ENCODE peak calls at places on chromosomes 1 and 21, in four cellular contexts. P is heart left ventricle, X is prostate gland, M is lower leg skin. N is an unnamed sample.

GRCh38 chr1:207030522-207031009 is 2.0 kb downstream of the C1orf116 start:
- DNase-seq in P (no peak), X (no peak), M (no peak), N (no peak)

GRCh38 chr1:87449348-87449963 is 120.8 kb downstream of the LMO4 start:
- DNase-seq in P (peak), X (peak), M (no peak), N (no peak)

GRCh38 chr1:187067160-187067559 is 238.4 kb downstream of the PLA2G4A start:
- DNase-seq in P (peak), X (no peak), M (no peak), N (no peak)

GRCh38 chr21:18951291-18952038 is 547.9 kb upstream of the TMPRSS15 start:
- DNase-seq in P (no peak), X (no peak), M (no peak), N (no peak)

GRCh38 chr1:29639156-29639736 is 402.9 kb downstream of the PTPRU start:
- DNase-seq in P (no peak), X (no peak), M (no peak), N (no peak)

GRCh38 chr1:166080277-166080964 is 86.4 kb downstream of the FAM78B start:
- DNase-seq in P (no peak), X (no peak), M (no peak), N (no peak)

GRCh38 chr1:181033128-181033798 is 520 bp upstream of the MR1 start:
- DNase-seq in P (peak), X (peak), M (peak), N (no peak)

GRCh38 chr21:26659181-26659580 is 86.1 kb upstream of the CYYR1 start:
- DNase-seq in P (no peak), X (no peak), M (no peak), N (no peak)

GRCh38 chr1:107993920-107994319 is 28.9 kb upstream of the VAV3 start:
- DNase-seq in P (no peak), X (no peak), M (no peak), N (no peak)

GRCh38 chr1:29425656-29426055 is 189.3 kb downstream of the PTPRU start:
- DNase-seq in P (no peak), X (no peak), M (peak), N (no peak)

GRCh38 chr1:172909606-172910326 is 141.0 kb downstream of the TNFSF18 start:
- DNase-seq in P (no peak), X (no peak), M (no peak), N (no peak)

GRCh38 chr1:164092603-164093353 is 466.2 kb upstream of the PBX1 start:
- DNase-seq in P (no peak), X (no peak), M (no peak), N (no peak)

GRCh38 chr1:50368179-50369007 is 54.9 kb downstream of the DMRTA2 start:
- DNase-seq in P (no peak), X (peak), M (no peak), N (peak)

GRCh38 chr1:115666702-115667101 is 24.9 kb downstream of the VANGL1 start:
- DNase-seq in P (peak), X (peak), M (no peak), N (no peak)

GRCh38 chr1:202194328-202194648 is 689 bp downstream of the LGR6 start:
- DNase-seq in P (no peak), X (no peak), M (no peak), N (no peak)

GRCh38 chr1:42006093-42006492 is 87.4 kb upstream of the HIVEP3 start:
- DNase-seq in P (no peak), X (no peak), M (no peak), N (no peak)

GRCh38 chr1:48207536-48208075 is 14.9 kb upstream of the SLC5A9 start:
- DNase-seq in P (no peak), X (no peak), M (peak), N (no peak)

GRCh38 chr1:57307382-57307781 is 116.5 kb downstream of the DAB1 start:
- DNase-seq in P (peak), X (no peak), M (no peak), N (no peak)

GRCh38 chr1:178501705-178502329 is 5.1 kb upstream of the CLEC20A start:
- DNase-seq in P (peak), X (peak), M (peak), N (peak)

GRCh38 chr1:231124746-231125145 is 37.1 kb upstream of the TRIM67 start:
- DNase-seq in P (no peak), X (no peak), M (no peak), N (no peak)

GRCh38 chr1:43373034-43373940 is 5.5 kb upstream of the ELOVL1 start:
- DNase-seq in P (no peak), X (no peak), M (no peak), N (no peak)

GRCh38 chr1:233549917-233550316 is 64.0 kb upstream of the KCNK1 start:
- DNase-seq in P (no peak), X (no peak), M (no peak), N (no peak)

GRCh38 chr1:21924503-21925005 is 12.6 kb downstream of the HSPG2 start:
- DNase-seq in P (peak), X (no peak), M (no peak), N (no peak)

GRCh38 chr1:38031513-38031866 is 15.1 kb downstream of the POU3F1 start:
- DNase-seq in P (no peak), X (no peak), M (no peak), N (no peak)

GRCh38 chr1:35715568-35716002 is 3.1 kb downstream of the C1orf216 start:
- DNase-seq in P (peak), X (peak), M (peak), N (peak)

GRCh38 chr1:18599704-18600103 is 30.9 kb upstream of the PAX7 start:
- DNase-seq in P (no peak), X (no peak), M (no peak), N (no peak)

GRCh38 chr1:46996659-46997281 is 26.7 kb upstream of the CYP4X1 start:
- DNase-seq in P (no peak), X (no peak), M (no peak), N (no peak)

GRCh38 chr1:210800756-210801155 is 333.2 kb downstream of the KCNH1 start:
- DNase-seq in P (no peak), X (no peak), M (no peak), N (no peak)

GRCh38 chr1:1264868-1265272 is 8.8 kb downstream of the UBE2J2 start:
- DNase-seq in P (no peak), X (no peak), M (no peak), N (no peak)

GRCh38 chr1:30919025-30919881 is 10.7 kb upstream of the SDC3 start:
- DNase-seq in P (no peak), X (no peak), M (peak), N (no peak)

GRCh38 chr1:68202239-68202832 is 30.0 kb downstream of the WLS start:
- DNase-seq in P (no peak), X (no peak), M (no peak), N (no peak)

GRCh38 chr1:54681396-54681795 is 34.3 kb upstream of the TTC4 start:
- DNase-seq in P (no peak), X (no peak), M (no peak), N (no peak)

GRCh38 chr21:32800056-32800455 is 28.5 kb upstream of the PAXBP1 start:
- DNase-seq in P (no peak), X (no peak), M (no peak), N (no peak)

GRCh38 chr1:23393706-23394105 is 24.1 kb upstream of the ZNF436 start:
- DNase-seq in P (peak), X (no peak), M (no peak), N (peak)

GRCh38 chr1:31880957-31881697 is 57.0 kb downstream of the PTP4A2 start:
- DNase-seq in P (no peak), X (no peak), M (no peak), N (no peak)

GRCh38 chr1:203607169-203607873 is 19.3 kb upstream of the ATP2B4 start:
- DNase-seq in P (no peak), X (no peak), M (no peak), N (peak)

DNA sequence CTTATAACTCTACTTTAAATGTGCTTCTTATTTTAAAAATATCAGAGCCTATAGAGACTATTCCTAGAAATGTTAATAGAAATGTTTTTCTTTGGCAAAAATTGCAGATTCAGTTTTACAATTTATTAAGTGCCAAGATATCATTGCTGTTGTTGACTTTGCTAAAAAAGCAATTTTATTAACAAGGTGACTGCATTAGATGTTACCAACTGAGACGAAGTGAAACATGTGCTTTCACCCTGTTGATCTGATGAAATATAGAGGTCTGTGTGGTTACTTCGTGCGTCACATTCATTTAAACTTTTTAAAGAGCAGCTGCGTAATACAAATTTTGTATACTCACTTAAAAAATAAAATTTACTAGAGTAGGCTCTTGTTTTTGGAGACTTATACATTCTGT is 465.7 kb downstream of the USP25 start:
- DNase-seq in P (no peak), X (no peak), M (no peak), N (no peak)
- TF ChIP-seq POLR2A in P (no peak), X (no peak), M (no peak), N (no peak)

GRCh38 chr1:25545767-25546166 is 2.4 kb downstream of the LDLRAP1 start:
- DNase-seq in P (no peak), X (no peak), M (no peak), N (no peak)

GRCh38 chr1:25546193-25546592 is 2.8 kb downstream of the LDLRAP1 start:
- DNase-seq in P (no peak), X (no peak), M (no peak), N (no peak)

GRCh38 chr1:25544243-25544764 is 898 bp downstream of the LDLRAP1 start:
- DNase-seq in P (no peak), X (peak), M (peak), N (no peak)

GRCh38 chr1:25543425-25544242 is at the start of gene LDLRAP1:
- DNase-seq in P (peak), X (peak), M (peak), N (peak)

DNA sequence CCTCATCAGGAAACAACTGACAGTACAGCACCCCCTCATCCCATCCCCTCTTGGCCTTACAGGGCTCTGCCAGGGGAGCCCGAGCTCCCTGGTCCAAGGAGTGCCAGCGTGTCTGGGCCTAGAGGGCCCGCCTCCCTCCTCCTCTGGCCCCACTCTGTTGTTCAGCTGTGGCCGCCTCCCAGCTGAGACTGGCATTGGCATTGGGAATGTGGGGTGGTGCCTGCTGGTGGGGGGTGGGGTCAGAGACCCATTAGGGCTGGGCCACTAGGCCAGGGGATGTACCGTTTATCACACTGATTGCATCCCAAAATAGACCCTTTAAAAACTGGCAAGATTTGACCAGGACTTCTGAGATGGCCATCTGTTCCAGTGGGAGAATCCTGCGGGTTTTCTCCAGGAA is 1.4 kb downstream of the LDLRAP1 start:
- DNase-seq in P (peak), X (peak), M (peak), N (no peak)
- TF ChIP-seq POLR2A in P (no peak), X (no peak), M (no peak), N (no peak)

GRCh38 chr1:5916572-5917280 is 75.5 kb downstream of the NPHP4 start:
- DNase-seq in P (no peak), X (no peak), M (no peak), N (no peak)

GRCh38 chr1:5914676-5915285 is 77.4 kb downstream of the NPHP4 start:
- DNase-seq in P (no peak), X (no peak), M (peak), N (no peak)

GRCh38 chr1:5917591-5918274 is 74.5 kb downstream of the NPHP4 start:
- DNase-seq in P (no peak), X (no peak), M (no peak), N (no peak)

GRCh38 chr1:5917281-5917590 is 75.0 kb downstream of the NPHP4 start:
- DNase-seq in P (no peak), X (no peak), M (no peak), N (no peak)

DNA sequence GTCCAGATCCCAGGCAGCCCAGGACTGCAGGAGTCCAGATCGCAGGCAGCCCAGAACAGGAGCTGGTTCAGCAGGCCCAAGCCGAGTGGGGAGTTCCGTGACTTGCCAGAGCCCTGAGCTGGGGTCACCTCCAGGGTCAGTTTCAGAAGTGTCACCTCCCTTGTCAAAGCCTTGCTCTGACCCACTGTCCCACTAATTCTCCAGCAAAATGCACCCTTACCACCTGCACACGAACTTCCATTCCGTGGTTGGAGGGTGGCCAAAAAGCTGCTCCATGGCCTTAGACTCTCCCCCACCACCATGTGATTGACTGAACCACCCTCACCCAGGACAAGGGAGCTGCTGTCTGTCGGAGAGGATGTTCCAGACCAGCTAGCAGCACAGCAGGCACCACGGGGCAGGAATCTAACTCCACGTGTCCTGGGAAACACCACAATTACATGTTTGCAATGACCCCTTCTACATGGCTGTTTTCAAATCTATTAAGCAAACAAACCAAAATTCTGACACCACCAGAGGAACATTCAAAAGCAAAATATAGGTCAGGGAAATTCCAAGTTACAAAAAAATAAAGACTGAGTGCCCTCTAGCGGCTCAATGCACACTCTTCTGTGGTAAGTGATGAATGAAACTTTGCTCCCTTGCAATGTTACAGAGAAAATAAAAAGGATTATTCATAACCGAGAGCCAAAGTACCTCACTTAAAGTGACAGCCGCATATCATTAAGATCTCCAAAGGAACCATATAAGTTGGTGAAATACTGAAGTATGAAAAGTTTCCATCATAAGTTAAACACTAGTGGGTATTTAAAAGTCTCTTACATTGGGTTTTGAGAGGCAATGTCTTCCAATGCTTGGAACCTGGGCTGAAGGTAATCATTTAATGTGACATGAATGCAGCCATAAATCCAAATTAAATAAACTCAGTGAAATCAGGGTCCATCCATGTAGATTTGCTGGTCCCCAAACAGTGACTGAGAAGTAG is 76.3 kb downstream of the NPHP4 start:
- DNase-seq in P (no peak), X (no peak), M (no peak), N (peak)
- TF ChIP-seq POLR2A in P (no peak), X (no peak), M (no peak), N (no peak)

DNA sequence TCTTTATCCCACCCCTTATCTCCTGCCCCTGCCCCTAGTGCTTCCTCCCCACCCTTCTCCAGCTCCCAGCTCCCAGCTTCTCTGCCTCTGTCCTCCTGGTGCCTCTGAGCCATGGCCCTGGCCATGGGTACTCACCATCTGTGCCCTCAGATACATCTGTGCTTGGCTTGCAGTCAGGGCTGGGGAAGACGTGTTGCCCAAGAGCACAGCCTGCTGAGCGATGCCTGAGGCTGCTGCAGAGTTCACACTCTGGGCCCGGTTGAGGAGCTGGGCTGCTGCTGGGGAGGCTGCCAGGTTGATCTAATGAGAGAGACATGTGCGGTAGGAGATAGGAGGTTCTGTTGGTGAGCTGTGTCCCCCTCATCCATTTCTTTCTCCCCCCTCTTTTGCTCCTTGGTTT is 49.4 kb upstream of the A3GALT2 start:
- DNase-seq in P (peak), X (no peak), M (no peak), N (no peak)
- TF ChIP-seq POLR2A in P (no peak), X (no peak), M (no peak), N (no peak)

GRCh38 chr1:220272841-220273090 is 513 bp upstream of the RAB3GAP2 start:
- DNase-seq in P (no peak), X (no peak), M (no peak), N (no peak)

GRCh38 chr1:220275430-220275829 is 3.2 kb upstream of the RAB3GAP2 start:
- DNase-seq in P (no peak), X (no peak), M (no peak), N (no peak)

GRCh38 chr1:220274122-220274855 is 2.0 kb upstream of the RAB3GAP2 start:
- DNase-seq in P (no peak), X (no peak), M (no peak), N (no peak)

GRCh38 chr1:220271706-220272046 is 577 bp downstream of the RAB3GAP2 start:
- DNase-seq in P (no peak), X (no peak), M (no peak), N (no peak)

DNA sequence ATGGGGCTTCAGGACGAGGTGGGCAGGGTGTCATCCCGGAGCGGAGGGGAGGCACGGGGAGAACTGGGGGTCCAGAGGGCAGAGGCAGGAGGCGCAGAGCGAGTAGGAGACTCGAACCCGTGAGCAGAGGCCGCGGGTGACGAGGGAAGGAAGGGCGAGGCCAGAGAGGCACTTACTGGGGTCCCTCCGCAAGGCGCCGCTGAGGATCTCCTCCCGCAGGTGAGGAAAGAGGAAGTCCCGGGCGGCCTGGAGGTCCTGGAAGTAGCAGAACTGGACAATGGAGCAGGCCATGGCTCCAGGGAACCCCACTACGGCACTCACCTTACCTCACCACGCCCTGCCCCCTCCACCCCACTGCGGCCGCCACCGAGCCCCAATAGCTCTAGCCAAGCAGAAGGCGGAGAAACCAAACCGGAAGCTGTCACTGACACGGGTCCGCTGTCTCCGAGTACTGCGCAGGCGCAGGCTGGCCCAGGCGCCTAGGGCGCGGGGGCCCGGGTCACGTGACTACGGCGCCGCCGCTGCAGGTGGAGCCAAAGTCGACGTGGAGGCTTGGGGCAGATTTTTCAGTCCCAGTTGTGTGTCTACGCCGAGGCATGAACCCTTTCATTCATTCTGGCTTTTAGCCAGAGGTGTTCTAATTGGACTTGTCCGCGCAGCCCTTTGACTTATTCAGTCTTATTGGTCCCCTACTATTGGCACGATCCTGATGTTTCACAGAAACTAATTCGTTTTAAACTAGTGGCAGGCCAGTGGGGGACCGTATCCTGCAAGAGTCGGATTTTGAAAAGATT is at the start of gene RAB3GAP2:
- DNase-seq in P (peak), X (peak), M (peak), N (peak)
- TF ChIP-seq POLR2A in P (no peak), X (peak), M (no peak), N (peak)

N was measured in ovary.